ENCODE peak calls at places on chromosomes 6 and 20, in ten cellular contexts. H is epithelial cell of proximal tubule; A is occipital lobe; W is tibial nerve; U is EL; E is CD4-positive, alpha-beta memory T cell; K is AG20443; Z is NCI-H69; X is T-helper 1 cell; Y is NCI-H2107. N is an unnamed sample.
A peak's percentile ranks its signal among the peaks of the same experiment; 100 is the strongest.

GRCh38 chr6:168093634-168094033 is 14.6 kb upstream of the FRMD1 start:
- DNase-seq in H (no peak), A (no peak), W (no peak), U (no peak), E (no peak), K (no peak), Z (no peak), X (no peak), Y (no peak), N (no peak)

GRCh38 chr6:12033770-12034169 is 21.7 kb downstream of the HIVEP1 start:
- DNase-seq in H (peak; percentile 74), A (no peak), W (no peak), U (no peak), E (no peak), K (no peak), Z (no peak), X (no peak), Y (no peak), N (no peak)

GRCh38 chr6:74070091-74070490 is 374.1 kb downstream of the CD109 start:
- DNase-seq in H (no peak), A (no peak), W (no peak), U (peak; percentile 45), E (no peak), K (peak; percentile 52), Z (no peak), X (no peak), Y (no peak), N (no peak)

GRCh38 chr6:35795453-35796071 is 1.6 kb downstream of the CLPS start:
- DNase-seq in H (no peak), A (no peak), W (no peak), U (no peak), E (no peak), K (no peak), Z (no peak), X (no peak), Y (no peak), N (no peak)

GRCh38 chr6:135750081-135750480 is 101.4 kb upstream of the PDE7B start:
- DNase-seq in H (no peak), A (no peak), W (no peak), U (no peak), E (no peak), K (no peak), Z (no peak), X (no peak), Y (no peak), N (no peak)

GRCh38 chr6:144646066-144646800 is 361.1 kb downstream of the UTRN start:
- DNase-seq in H (no peak), A (no peak), W (no peak), U (peak; percentile 7), E (no peak), K (no peak), Z (no peak), X (no peak), Y (no peak), N (no peak)

GRCh38 chr6:153162646-153163045 is 31.6 kb upstream of the RGS17 start:
- DNase-seq in H (no peak), A (no peak), W (no peak), U (no peak), E (no peak), K (no peak), Z (no peak), X (no peak), Y (no peak), N (no peak)

GRCh38 chr6:13814938-13815575 is 700 bp upstream of the MCUR1 start:
- DNase-seq in H (no peak), A (no peak), W (no peak), U (no peak), E (peak; percentile 1), K (no peak), Z (peak; percentile 38), X (no peak), Y (no peak), N (no peak)

GRCh38 chr6:53910834-53911233 is 116.0 kb downstream of the LRRC1 start:
- DNase-seq in H (no peak), A (peak; percentile 28), W (no peak), U (no peak), E (no peak), K (no peak), Z (no peak), X (no peak), Y (no peak), N (no peak)

GRCh38 chr20:844473-845225 is 11.1 kb downstream of the FAM110A start:
- DNase-seq in H (peak; percentile 18), A (peak; percentile 80), W (peak; percentile 63), U (peak; percentile 89), E (peak; percentile 88), K (peak; percentile 97), Z (peak; percentile 98), X (peak; percentile 85), Y (peak; percentile 45), N (peak; percentile 96)

GRCh38 chr6:48671506-48671905 is 560.5 kb upstream of the PTCHD4 start:
- DNase-seq in H (no peak), A (no peak), W (no peak), U (peak; percentile 1), E (no peak), K (no peak), Z (peak; percentile 17), X (no peak), Y (no peak), N (no peak)

GRCh38 chr6:108673602-108674001 is 112.9 kb downstream of the FOXO3 start:
- DNase-seq in H (no peak), A (no peak), W (no peak), U (no peak), E (no peak), K (no peak), Z (peak; percentile 44), X (no peak), Y (no peak), N (no peak)

GRCh38 chr20:13819885-13820645 is 35.2 kb downstream of the NDUFAF5 start:
- DNase-seq in H (peak; percentile 39), A (no peak), W (no peak), U (peak; percentile 52), E (peak; percentile 39), K (peak; percentile 56), Z (peak; percentile 75), X (no peak), Y (no peak), N (no peak)

GRCh38 chr6:45543298-45544235 is 165.8 kb upstream of the SUPT3H start:
- DNase-seq in H (no peak), A (no peak), W (no peak), U (peak; percentile 53), E (no peak), K (no peak), Z (no peak), X (no peak), Y (no peak), N (no peak)

GRCh38 chr6:84526631-84527030 is 237.8 kb downstream of the TBX18 start:
- DNase-seq in H (no peak), A (no peak), W (no peak), U (no peak), E (no peak), K (no peak), Z (no peak), X (no peak), Y (no peak), N (no peak)

GRCh38 chr6:160069050-160069454 is 52.6 kb upstream of the SLC22A1 start:
- DNase-seq in H (no peak), A (no peak), W (no peak), U (no peak), E (peak; percentile 43), K (no peak), Z (no peak), X (no peak), Y (no peak), N (no peak)

GRCh38 chr20:45113865-45114264 is 1.1 kb downstream of the WFDC5 start:
- DNase-seq in H (no peak), A (no peak), W (no peak), U (no peak), E (no peak), K (peak; percentile 3), Z (no peak), X (no peak), Y (no peak), N (no peak)

GRCh38 chr6:131038612-131039344 is 24.3 kb downstream of the EPB41L2 start:
- DNase-seq in H (no peak), A (no peak), W (no peak), U (peak; percentile 38), E (no peak), K (peak; percentile 41), Z (no peak), X (no peak), Y (no peak), N (no peak)

GRCh38 chr6:69570126-69570525 is 226.7 kb downstream of the LMBRD1 start:
- DNase-seq in H (no peak), A (no peak), W (no peak), U (peak; percentile 2), E (no peak), K (no peak), Z (no peak), X (no peak), Y (no peak), N (no peak)

GRCh38 chr20:53162251-53162835 is 190.2 kb downstream of the TSHZ2 start:
- DNase-seq in H (peak; percentile 67), A (no peak), W (peak; percentile 21), U (peak; percentile 38), E (no peak), K (peak; percentile 71), Z (peak; percentile 7), X (no peak), Y (peak; percentile 78), N (peak; percentile 29)

GRCh38 chr6:25014806-25015560 is 79.2 kb upstream of the RIPOR2 start:
- DNase-seq in H (no peak), A (no peak), W (no peak), U (peak; percentile 36), E (peak; percentile 86), K (peak; percentile 64), Z (peak; percentile 30), X (no peak), Y (no peak), N (no peak)

GRCh38 chr6:111173946-111174345 is 86.6 kb downstream of the SLC16A10 start:
- DNase-seq in H (no peak), A (no peak), W (no peak), U (no peak), E (no peak), K (no peak), Z (no peak), X (no peak), Y (no peak), N (no peak)

GRCh38 chr6:27753668-27754407 is 158.4 kb downstream of the OR2B2 start:
- DNase-seq in H (no peak), A (peak; percentile 55), W (no peak), U (peak; percentile 91), E (peak; percentile 45), K (peak; percentile 80), Z (peak; percentile 95), X (peak; percentile 20), Y (no peak), N (peak; percentile 90)

GRCh38 chr6:131135244-131136020 is at the start of gene AKAP7:
- DNase-seq in H (no peak), A (peak; percentile 78), W (peak; percentile 26), U (peak; percentile 78), E (peak; percentile 49), K (peak; percentile 95), Z (peak; percentile 63), X (peak; percentile 13), Y (no peak), N (peak; percentile 94)

GRCh38 chr6:132007474-132008190 is 56.5 kb upstream of the CCN2 start:
- DNase-seq in H (no peak), A (no peak), W (no peak), U (peak; percentile 38), E (no peak), K (peak; percentile 15), Z (no peak), X (no peak), Y (no peak), N (no peak)

GRCh38 chr6:4606681-4607025 is 169.6 kb upstream of the CDYL start:
- DNase-seq in H (no peak), A (no peak), W (no peak), U (no peak), E (no peak), K (no peak), Z (no peak), X (no peak), Y (no peak), N (no peak)

GRCh38 chr20:61753196-61753942 is 312.3 kb downstream of the TAF4 start:
- DNase-seq in H (peak; percentile 33), A (no peak), W (no peak), U (peak; percentile 54), E (no peak), K (peak; percentile 69), Z (no peak), X (no peak), Y (no peak), N (no peak)

N was measured in lower leg skin.